ENCODE peak calls at places on chromosomes 1 and 21, in six cellular contexts. Q is CD8-positive, alpha-beta memory T cell; B is HFF-Myc; S is thoracic aorta; L is tibial nerve; X is NCI-H748 treated with DMSO at 0.1 percent for 48 hours. W is an unnamed sample.

GRCh38 chr1:216723274-216723780 is at the start of gene ESRRG:
- DNase-seq in Q (no peak), B (no peak), S (no peak), L (no peak), X (peak), W (no peak)

GRCh38 chr1:31912839-31913239 is 25.3 kb downstream of the PTP4A2 start:
- DNase-seq in Q (no peak), B (no peak), S (no peak), L (no peak), X (peak), W (no peak)

GRCh38 chr1:228311091-228311490 is 95.5 kb downstream of the TRIM11 start:
- DNase-seq in Q (no peak), B (no peak), S (no peak), L (no peak), X (no peak), W (no peak)

GRCh38 chr21:30072496-30072895 is 94.1 kb downstream of the CLDN17 start:
- DNase-seq in Q (no peak), B (peak), S (no peak), L (no peak), X (no peak), W (no peak)

GRCh38 chr1:200437556-200438203 is 27.8 kb upstream of the ZNF281 start:
- DNase-seq in Q (peak), B (no peak), S (no peak), L (no peak), X (no peak), W (no peak)

GRCh38 chr1:231040019-231040799 is at the start of gene FAM89A:
- DNase-seq in Q (peak), B (no peak), S (no peak), L (peak), X (no peak), W (peak)

GRCh38 chr21:34335316-34335715 is 28.5 kb upstream of the KCNE2 start:
- DNase-seq in Q (no peak), B (peak), S (no peak), L (no peak), X (peak), W (no peak)

GRCh38 chr1:154478639-154479038 is 23.4 kb upstream of the TDRD10 start:
- DNase-seq in Q (no peak), B (no peak), S (no peak), L (no peak), X (no peak), W (no peak)

GRCh38 chr1:178107823-178108222 is 13.9 kb downstream of the RASAL2 start:
- DNase-seq in Q (no peak), B (no peak), S (no peak), L (no peak), X (no peak), W (no peak)

GRCh38 chr1:88276158-88276557 is 407.9 kb upstream of the PKN2 start:
- DNase-seq in Q (no peak), B (peak), S (no peak), L (no peak), X (no peak), W (no peak)

GRCh38 chr1:27522148-27522859 is 32.3 kb upstream of the WASF2 start:
- DNase-seq in Q (peak), B (no peak), S (no peak), L (no peak), X (peak), W (peak)

GRCh38 chr1:10696977-10697376 is 99.5 kb downstream of the CASZ1 start:
- DNase-seq in Q (no peak), B (no peak), S (no peak), L (no peak), X (no peak), W (no peak)

GRCh38 chr1:236143104-236143948 is 987 bp downstream of the GPR137B start:
- DNase-seq in Q (peak), B (no peak), S (no peak), L (no peak), X (no peak), W (no peak)

GRCh38 chr1:234839663-234840062 is 229.7 kb upstream of the IRF2BP2 start:
- DNase-seq in Q (no peak), B (no peak), S (no peak), L (no peak), X (no peak), W (no peak)

GRCh38 chr1:913491-914252 is 10.1 kb upstream of the SAMD11 start:
- DNase-seq in Q (no peak), B (no peak), S (no peak), L (no peak), X (no peak), W (peak)

GRCh38 chr21:41090981-41091380 is 77.0 kb upstream of the BACE2 start:
- DNase-seq in Q (no peak), B (no peak), S (no peak), L (no peak), X (no peak), W (no peak)

W was measured in tibial artery.